ENCODE peak calls at places on chromosomes 16 and 17, in seven cellular contexts. One of them, this sample, is unnamed.

GRCh38 chr17:65794572-65794971 is 233.1 kb upstream of the AXIN2 start:
- DNase-seq in H1: no peak
- DNase-seq in body of pancreas: peak; percentile 15
- DNase-seq in gastrocnemius medialis: no peak
- DNase-seq in A549: peak; percentile 49
- DNase-seq in transverse colon: no peak
- DNase-seq in lower leg skin: no peak
- DNase-seq in this sample: peak; percentile 38

GRCh38 chr17:17063546-17064122 is 21.4 kb downstream of the MPRIP start:
- DNase-seq in H1: no peak
- DNase-seq in body of pancreas: no peak
- DNase-seq in gastrocnemius medialis: peak; percentile 90
- DNase-seq in A549: no peak
- DNase-seq in transverse colon: peak; percentile 33
- DNase-seq in lower leg skin: peak; percentile 47
- DNase-seq in this sample: peak; percentile 39

GRCh38 chr16:84315422-84315821 is 20.7 kb downstream of the WFDC1 start:
- DNase-seq in H1: no peak
- DNase-seq in body of pancreas: no peak
- DNase-seq in gastrocnemius medialis: no peak
- DNase-seq in A549: no peak
- DNase-seq in transverse colon: no peak
- DNase-seq in lower leg skin: no peak
- DNase-seq in this sample: no peak

GRCh38 chr16:66197668-66198278 is 168.7 kb upstream of the CDH5 start:
- DNase-seq in H1: no peak
- DNase-seq in body of pancreas: no peak
- DNase-seq in gastrocnemius medialis: no peak
- DNase-seq in A549: no peak
- DNase-seq in transverse colon: no peak
- DNase-seq in lower leg skin: no peak
- DNase-seq in this sample: no peak

GRCh38 chr16:6482861-6483530 is 849.6 kb upstream of the RBFOX1 start:
- DNase-seq in H1: no peak
- DNase-seq in body of pancreas: no peak
- DNase-seq in gastrocnemius medialis: no peak
- DNase-seq in A549: no peak
- DNase-seq in transverse colon: no peak
- DNase-seq in lower leg skin: no peak
- DNase-seq in this sample: no peak

GRCh38 chr17:72458301-72458700 is 337.5 kb downstream of the SOX9 start:
- DNase-seq in H1: no peak
- DNase-seq in body of pancreas: no peak
- DNase-seq in gastrocnemius medialis: no peak
- DNase-seq in A549: no peak
- DNase-seq in transverse colon: no peak
- DNase-seq in lower leg skin: no peak
- DNase-seq in this sample: no peak

GRCh38 chr16:89437991-89438390 is 52.4 kb downstream of the ANKRD11 start:
- DNase-seq in H1: no peak
- DNase-seq in body of pancreas: no peak
- DNase-seq in gastrocnemius medialis: no peak
- DNase-seq in A549: no peak
- DNase-seq in transverse colon: no peak
- DNase-seq in lower leg skin: no peak
- DNase-seq in this sample: no peak

GRCh38 chr16:80620656-80621605 is 80.1 kb downstream of the DYNLRB2 start:
- DNase-seq in H1: no peak
- DNase-seq in body of pancreas: no peak
- DNase-seq in gastrocnemius medialis: no peak
- DNase-seq in A549: no peak
- DNase-seq in transverse colon: no peak
- DNase-seq in lower leg skin: no peak
- DNase-seq in this sample: no peak

GRCh38 chr17:51258756-51259573 is 884 bp downstream of the MBTD1 start:
- DNase-seq in H1: no peak
- DNase-seq in body of pancreas: peak; percentile 37
- DNase-seq in gastrocnemius medialis: no peak
- DNase-seq in A549: peak; percentile 34
- DNase-seq in transverse colon: peak; percentile 34
- DNase-seq in lower leg skin: peak; percentile 30
- DNase-seq in this sample: no peak

GRCh38 chr17:19341641-19342610 is 20.6 kb downstream of the B9D1 start:
- DNase-seq in H1: no peak
- DNase-seq in body of pancreas: no peak
- DNase-seq in gastrocnemius medialis: no peak
- DNase-seq in A549: no peak
- DNase-seq in transverse colon: no peak
- DNase-seq in lower leg skin: no peak
- DNase-seq in this sample: no peak

GRCh38 chr17:37177234-37177633 is 198.6 kb upstream of the C17orf78 start:
- DNase-seq in H1: no peak
- DNase-seq in body of pancreas: no peak
- DNase-seq in gastrocnemius medialis: no peak
- DNase-seq in A549: no peak
- DNase-seq in transverse colon: no peak
- DNase-seq in lower leg skin: no peak
- DNase-seq in this sample: no peak

GRCh38 chr16:11038777-11039176 is 94.4 kb downstream of the CLEC16A start:
- DNase-seq in H1: no peak
- DNase-seq in body of pancreas: no peak
- DNase-seq in gastrocnemius medialis: no peak
- DNase-seq in A549: no peak
- DNase-seq in transverse colon: peak; percentile 24
- DNase-seq in lower leg skin: peak; percentile 62
- DNase-seq in this sample: no peak

GRCh38 chr17:352421-353212 is at the start of gene RPH3AL:
- DNase-seq in H1: no peak
- DNase-seq in body of pancreas: peak; percentile 89
- DNase-seq in gastrocnemius medialis: peak; percentile 18
- DNase-seq in A549: peak; percentile 94
- DNase-seq in transverse colon: peak; percentile 80
- DNase-seq in lower leg skin: peak; percentile 52
- DNase-seq in this sample: peak; percentile 88

GRCh38 chr17:2335726-2336214 is 487 bp downstream of the TSR1 start:
- DNase-seq in H1: no peak
- DNase-seq in body of pancreas: peak; percentile 23
- DNase-seq in gastrocnemius medialis: no peak
- DNase-seq in A549: no peak
- DNase-seq in transverse colon: peak; percentile 11
- DNase-seq in lower leg skin: no peak
- DNase-seq in this sample: no peak

GRCh38 chr17:56717471-56717870 is 116.2 kb downstream of the C17orf67 start:
- DNase-seq in H1: no peak
- DNase-seq in body of pancreas: no peak
- DNase-seq in gastrocnemius medialis: no peak
- DNase-seq in A549: no peak
- DNase-seq in transverse colon: no peak
- DNase-seq in lower leg skin: no peak
- DNase-seq in this sample: no peak

GRCh38 chr16:85136213-85136704 is 24.0 kb upstream of the CIBAR2 start:
- DNase-seq in H1: no peak
- DNase-seq in body of pancreas: no peak
- DNase-seq in gastrocnemius medialis: no peak
- DNase-seq in A549: no peak
- DNase-seq in transverse colon: peak; percentile 35
- DNase-seq in lower leg skin: peak; percentile 55
- DNase-seq in this sample: no peak

GRCh38 chr16:22267764-22268163 is 29.4 kb upstream of the POLR3E start:
- DNase-seq in H1: no peak
- DNase-seq in body of pancreas: no peak
- DNase-seq in gastrocnemius medialis: peak; percentile 72
- DNase-seq in A549: no peak
- DNase-seq in transverse colon: no peak
- DNase-seq in lower leg skin: no peak
- DNase-seq in this sample: no peak

GRCh38 chr17:8725881-8726280 is 18.8 kb downstream of the CCDC42 start:
- DNase-seq in H1: no peak
- DNase-seq in body of pancreas: no peak
- DNase-seq in gastrocnemius medialis: no peak
- DNase-seq in A549: no peak
- DNase-seq in transverse colon: no peak
- DNase-seq in lower leg skin: no peak
- DNase-seq in this sample: no peak

GRCh38 chr17:14471052-14471451 is 170.2 kb downstream of the HS3ST3B1 start:
- DNase-seq in H1: no peak
- DNase-seq in body of pancreas: no peak
- DNase-seq in gastrocnemius medialis: no peak
- DNase-seq in A549: peak; percentile 50
- DNase-seq in transverse colon: peak; percentile 11
- DNase-seq in lower leg skin: no peak
- DNase-seq in this sample: no peak

GRCh38 chr17:73072254-73072962 is 20.1 kb downstream of the SLC39A11 start:
- DNase-seq in H1: no peak
- DNase-seq in body of pancreas: no peak
- DNase-seq in gastrocnemius medialis: no peak
- DNase-seq in A549: no peak
- DNase-seq in transverse colon: no peak
- DNase-seq in lower leg skin: no peak
- DNase-seq in this sample: no peak

GRCh38 chr16:68377667-68378420 is 67.0 kb downstream of the PRMT7 start:
- DNase-seq in H1: no peak
- DNase-seq in body of pancreas: no peak
- DNase-seq in gastrocnemius medialis: no peak
- DNase-seq in A549: no peak
- DNase-seq in transverse colon: no peak
- DNase-seq in lower leg skin: no peak
- DNase-seq in this sample: peak; percentile 34

DNA sequence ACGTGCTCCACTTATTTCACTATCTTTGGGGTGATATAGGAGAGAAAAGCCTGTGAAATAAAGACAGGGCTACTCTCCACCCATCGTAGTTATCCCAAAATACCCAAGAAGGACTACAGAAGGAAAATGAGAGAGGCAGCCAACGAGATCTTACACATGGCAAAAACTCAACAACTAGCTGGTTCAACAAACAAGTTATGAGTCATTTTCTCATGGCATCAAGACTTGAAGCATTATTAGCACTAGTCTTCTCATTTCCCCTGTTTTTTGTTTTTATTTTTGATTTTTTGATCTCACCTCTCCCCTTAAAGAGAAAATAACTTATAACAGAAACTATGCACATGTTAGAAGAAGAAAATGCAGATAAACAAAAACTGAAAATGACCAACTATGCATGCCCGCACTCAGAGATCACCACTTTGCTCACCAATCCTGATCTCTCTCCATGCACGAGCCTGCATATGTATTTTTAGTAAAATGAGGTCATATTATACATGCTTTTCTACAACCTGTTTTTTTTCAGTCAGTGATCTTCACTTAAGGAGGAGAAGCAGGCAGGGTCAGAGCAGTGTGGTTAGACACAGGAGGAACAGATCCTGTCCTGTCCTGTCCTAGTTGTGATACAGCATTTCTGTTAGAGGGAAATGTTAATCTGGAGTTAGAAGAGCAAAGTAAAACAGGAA is 22.8 kb downstream of the FAM117A start:
- DNase-seq in H1: no peak
- DNase-seq in body of pancreas: no peak
- DNase-seq in gastrocnemius medialis: no peak
- DNase-seq in A549: no peak
- DNase-seq in transverse colon: no peak
- DNase-seq in lower leg skin: no peak
- DNase-seq in this sample: no peak
- TF ChIP-seq POLR2A in H1: no peak
- TF ChIP-seq POLR2A in body of pancreas: no peak
- TF ChIP-seq POLR2A in gastrocnemius medialis: no peak
- TF ChIP-seq POLR2A in A549: no peak
- TF ChIP-seq POLR2A in transverse colon: no peak
- TF ChIP-seq POLR2A in lower leg skin: no peak
- TF ChIP-seq POLR2A in this sample: no peak

GRCh38 chr17:38322897-38323296 is 20.9 kb downstream of the GPR179 start:
- DNase-seq in H1: no peak
- DNase-seq in body of pancreas: no peak
- DNase-seq in gastrocnemius medialis: no peak
- DNase-seq in A549: no peak
- DNase-seq in transverse colon: no peak
- DNase-seq in lower leg skin: no peak
- DNase-seq in this sample: no peak

GRCh38 chr17:38322156-38322779 is 21.5 kb downstream of the GPR179 start:
- DNase-seq in H1: no peak
- DNase-seq in body of pancreas: peak; percentile 64
- DNase-seq in gastrocnemius medialis: no peak
- DNase-seq in A549: peak; percentile 88
- DNase-seq in transverse colon: peak; percentile 65
- DNase-seq in lower leg skin: no peak
- DNase-seq in this sample: peak; percentile 69

GRCh38 chr17:38324141-38324540 is 19.6 kb downstream of the GPR179 start:
- DNase-seq in H1: no peak
- DNase-seq in body of pancreas: no peak
- DNase-seq in gastrocnemius medialis: no peak
- DNase-seq in A549: no peak
- DNase-seq in transverse colon: no peak
- DNase-seq in lower leg skin: no peak
- DNase-seq in this sample: no peak

GRCh38 chr17:38317081-38317480 is 20.1 kb downstream of the MRPL45 start:
- DNase-seq in H1: no peak
- DNase-seq in body of pancreas: no peak
- DNase-seq in gastrocnemius medialis: no peak
- DNase-seq in A549: no peak
- DNase-seq in transverse colon: no peak
- DNase-seq in lower leg skin: no peak
- DNase-seq in this sample: no peak

GRCh38 chr17:38320482-38320881 is 23.3 kb downstream of the GPR179 start:
- DNase-seq in H1: no peak
- DNase-seq in body of pancreas: no peak
- DNase-seq in gastrocnemius medialis: no peak
- DNase-seq in A549: no peak
- DNase-seq in transverse colon: no peak
- DNase-seq in lower leg skin: peak; percentile 31
- DNase-seq in this sample: no peak
- TF ChIP-seq CTCF in H1: no peak
- TF ChIP-seq CTCF in body of pancreas: no peak
- TF ChIP-seq CTCF in gastrocnemius medialis: no peak
- TF ChIP-seq CTCF in A549: no peak
- TF ChIP-seq CTCF in transverse colon: no peak
- TF ChIP-seq CTCF in lower leg skin: no peak
- TF ChIP-seq CTCF in this sample: no peak

DNA sequence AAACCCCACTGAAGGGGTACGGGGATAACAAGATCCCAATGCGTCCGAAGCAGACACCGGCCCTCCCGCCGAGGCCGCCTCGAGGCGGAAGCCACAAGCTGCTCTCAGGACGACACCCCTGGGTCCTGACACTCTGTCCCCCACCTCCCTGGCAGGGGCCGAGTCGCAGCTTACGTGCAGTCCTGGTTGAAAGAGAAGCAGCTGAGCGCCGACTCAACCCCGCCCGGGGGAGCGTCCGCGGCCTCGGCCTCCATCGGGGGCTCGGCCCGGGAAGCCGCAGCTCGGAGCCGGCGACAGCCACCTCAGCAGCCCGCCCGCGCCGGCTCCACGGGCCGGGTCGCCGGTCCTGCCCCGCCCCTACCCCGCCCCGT is at the start of gene WIPI1:
- DNase-seq in H1: no peak
- DNase-seq in body of pancreas: no peak
- DNase-seq in gastrocnemius medialis: no peak
- DNase-seq in A549: no peak
- DNase-seq in transverse colon: peak; percentile 58
- DNase-seq in lower leg skin: no peak
- DNase-seq in this sample: no peak
- TF ChIP-seq POLR2A in H1: no peak
- TF ChIP-seq POLR2A in body of pancreas: peak; percentile 26
- TF ChIP-seq POLR2A in gastrocnemius medialis: no peak
- TF ChIP-seq POLR2A in A549: peak; percentile 28
- TF ChIP-seq POLR2A in transverse colon: peak; percentile 7
- TF ChIP-seq POLR2A in lower leg skin: peak; percentile 54
- TF ChIP-seq POLR2A in this sample: no peak

GRCh38 chr16:71883849-71884638 is at the start of gene ZNF821:
- DNase-seq in H1: peak; percentile 73
- DNase-seq in body of pancreas: peak; percentile 76
- DNase-seq in gastrocnemius medialis: peak; percentile 61
- DNase-seq in A549: peak; percentile 85
- DNase-seq in transverse colon: peak; percentile 84
- DNase-seq in lower leg skin: peak; percentile 52
- DNase-seq in this sample: peak; percentile 83
- TF ChIP-seq CTCF in H1: peak; percentile 29
- TF ChIP-seq CTCF in body of pancreas: peak; percentile 29
- TF ChIP-seq CTCF in gastrocnemius medialis: peak; percentile 51
- TF ChIP-seq CTCF in A549: peak; percentile 39
- TF ChIP-seq CTCF in transverse colon: peak; percentile 10
- TF ChIP-seq CTCF in lower leg skin: no peak
- TF ChIP-seq CTCF in this sample: no peak